ENCODE peak calls at places on chromosome 22, in nine cellular contexts. J is upper lobe of right lung, N is glutamatergic neuron, E is H1, H is GM12865, W is astrocyte of the spinal cord, Z is heart right ventricle, Q is endothelial cell, I is A549. D is an unnamed sample.
A peak's percentile ranks its signal among the peaks of the same experiment; 100 is the strongest.

GRCh38 chr22:42992092-42992491 is 22.9 kb downstream of the PACSIN2 start:
- DNase-seq in Q (no peak), J (no peak), N (no peak), E (no peak), W (no peak), Z (no peak), I (no peak), H (no peak), D (no peak)

GRCh38 chr22:45676024-45676423 is 4.4 kb downstream of the ATXN10 start:
- DNase-seq in J (no peak), H (no peak), N (no peak), W (no peak), Q (no peak), I (no peak), Z (no peak), E (no peak), D (no peak)

GRCh38 chr22:42114721-42115120 is 15.9 kb downstream of the CYP2D6 start:
- DNase-seq in Z (no peak), N (no peak), H (peak; percentile 26), E (no peak), I (peak; percentile 34), Q (no peak), J (no peak), W (no peak), D (no peak)

GRCh38 chr22:40520562-40520961 is 116.0 kb downstream of the MRTFA start:
- DNase-seq in W (no peak), E (no peak), Q (no peak), N (no peak), H (no peak), I (no peak), Z (no peak), J (no peak), D (no peak)

GRCh38 chr22:24582111-24582814 is 10.6 kb downstream of the LRRC75B start:
- DNase-seq in Q (no peak), Z (no peak), N (no peak), J (no peak), E (no peak), H (no peak), I (no peak), W (no peak), D (no peak)

GRCh38 chr22:50400406-50400805 is 57.3 kb downstream of the PPP6R2 start:
- DNase-seq in I (no peak), Z (no peak), J (no peak), W (no peak), H (no peak), Q (no peak), E (no peak), N (no peak), D (no peak)

GRCh38 chr22:24894220-24894975 is 52.1 kb downstream of the LHFPL7 start:
- DNase-seq in E (no peak), W (peak; percentile 98), J (peak; percentile 90), Z (peak; percentile 85), I (peak; percentile 97), N (no peak), Q (no peak), H (peak; percentile 35), D (no peak)

GRCh38 chr22:29840498-29840897 is 2.4 kb upstream of the ASCC2 start:
- DNase-seq in H (no peak), I (no peak), Q (no peak), J (no peak), Z (no peak), N (no peak), E (no peak), W (no peak), D (no peak)

GRCh38 chr22:32200752-32201151 is 4.1 kb downstream of the RFPL2 start:
- DNase-seq in Q (no peak), Z (no peak), W (no peak), N (no peak), J (no peak), E (no peak), H (no peak), I (no peak), D (no peak)

GRCh38 chr22:32203181-32204105 is 1.4 kb downstream of the RFPL2 start:
- DNase-seq in Q (no peak), I (peak; percentile 3), N (no peak), E (no peak), J (no peak), H (no peak), W (no peak), Z (no peak), D (no peak)

GRCh38 chr22:32202161-32202538 is 2.7 kb downstream of the RFPL2 start:
- DNase-seq in W (no peak), E (no peak), N (no peak), Z (no peak), I (no peak), J (no peak), H (no peak), Q (no peak), D (no peak)

GRCh38 chr22:32204211-32204855 is 540 bp downstream of the RFPL2 start:
- DNase-seq in Q (no peak), J (no peak), E (no peak), I (peak; percentile 36), N (no peak), W (no peak), H (no peak), Z (no peak), D (no peak)

DNA sequence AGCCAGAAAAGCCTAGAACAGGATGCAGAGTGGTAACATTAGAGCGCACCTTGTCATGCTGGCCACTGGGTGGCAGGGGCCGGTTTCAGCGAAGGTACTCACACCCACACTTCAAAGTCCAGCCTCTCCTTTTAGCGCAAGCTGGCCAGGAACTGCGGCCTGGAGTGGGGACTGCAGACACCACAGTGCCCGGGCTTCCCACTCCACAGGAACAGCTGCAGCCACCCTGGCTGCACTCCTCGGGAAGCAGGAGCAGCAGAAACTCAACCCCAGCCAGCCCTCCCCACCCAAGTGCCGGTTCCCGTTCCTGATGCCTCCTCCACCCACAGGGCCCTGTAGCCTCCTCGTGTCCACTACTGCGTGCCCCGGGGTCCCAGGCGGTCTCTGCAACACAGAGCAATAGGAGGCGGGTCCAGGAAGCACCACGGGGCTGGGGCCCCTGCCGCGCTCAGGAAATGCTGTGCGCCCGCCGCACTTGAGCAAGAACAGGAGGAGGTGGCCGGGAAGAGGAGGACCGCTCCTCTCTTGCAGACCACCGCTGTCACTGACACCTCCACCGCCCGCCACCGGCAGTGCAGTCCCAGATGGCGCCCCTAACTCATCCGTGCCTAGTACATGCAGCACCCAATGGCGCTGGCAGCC is 2.2 kb downstream of the RFPL2 start:
- DNase-seq in J (peak; percentile 83), Z (peak; percentile 18), I (peak; percentile 78), H (peak; percentile 35), W (peak; percentile 23), E (no peak), N (peak; percentile 61), Q (peak; percentile 65), D (no peak)
- TF ChIP-seq CTCF in J (peak; percentile 55), Z (peak; percentile 33), I (peak; percentile 31), H (peak; percentile 47), W (peak; percentile 63), E (peak; percentile 77), N (peak; percentile 75), Q (peak; percentile 63), D (peak; percentile 72)

GRCh38 chr22:37165066-37165465 is 15.3 kb upstream of the IL2RB start:
- DNase-seq in J (peak; percentile 31), H (no peak), N (no peak), I (no peak), E (no peak), W (no peak), Z (no peak), Q (no peak), D (no peak)

GRCh38 chr22:37167176-37167980 is 17.7 kb upstream of the IL2RB start:
- DNase-seq in E (no peak), W (no peak), N (peak; percentile 11), J (peak; percentile 60), Q (no peak), I (no peak), H (no peak), Z (no peak), D (peak; percentile 40)

GRCh38 chr22:37166675-37167066 is 17.0 kb upstream of the IL2RB start:
- DNase-seq in E (no peak), I (peak; percentile 84), J (peak; percentile 92), Z (peak; percentile 85), H (peak; percentile 91), N (peak; percentile 84), W (peak; percentile 64), Q (peak; percentile 82), D (peak; percentile 79)

GRCh38 chr22:37164535-37164887 is 14.8 kb upstream of the IL2RB start:
- DNase-seq in Z (no peak), W (no peak), H (no peak), I (no peak), N (no peak), E (no peak), J (no peak), Q (no peak), D (no peak)

GRCh38 chr22:37165940-37166674 is 16.4 kb upstream of the IL2RB start:
- DNase-seq in W (no peak), Z (no peak), J (peak; percentile 55), E (no peak), H (no peak), N (no peak), I (no peak), Q (no peak), D (peak; percentile 27)
- TF ChIP-seq CTCF in W (no peak), Z (no peak), J (no peak), E (no peak), H (no peak), N (no peak), I (no peak), Q (no peak), D (no peak)

GRCh38 chr22:25898707-25899365 is 156.8 kb downstream of the MYO18B start:
- DNase-seq in W (no peak), E (peak; percentile 17), Z (no peak), I (peak; percentile 14), J (no peak), H (peak; percentile 29), N (no peak), Q (peak; percentile 33), D (no peak)

GRCh38 chr22:25896592-25896991 is 154.6 kb downstream of the MYO18B start:
- DNase-seq in J (no peak), Q (no peak), N (no peak), W (no peak), E (no peak), I (no peak), Z (no peak), H (no peak), D (no peak)

GRCh38 chr22:25892678-25893077 is 150.7 kb downstream of the MYO18B start:
- DNase-seq in Q (no peak), Z (no peak), J (no peak), I (no peak), E (no peak), W (no peak), H (no peak), N (no peak), D (no peak)

GRCh38 chr22:25895678-25896077 is 153.7 kb downstream of the MYO18B start:
- DNase-seq in Q (no peak), E (no peak), J (no peak), H (no peak), N (no peak), Z (no peak), W (no peak), I (no peak), D (no peak)

DNA sequence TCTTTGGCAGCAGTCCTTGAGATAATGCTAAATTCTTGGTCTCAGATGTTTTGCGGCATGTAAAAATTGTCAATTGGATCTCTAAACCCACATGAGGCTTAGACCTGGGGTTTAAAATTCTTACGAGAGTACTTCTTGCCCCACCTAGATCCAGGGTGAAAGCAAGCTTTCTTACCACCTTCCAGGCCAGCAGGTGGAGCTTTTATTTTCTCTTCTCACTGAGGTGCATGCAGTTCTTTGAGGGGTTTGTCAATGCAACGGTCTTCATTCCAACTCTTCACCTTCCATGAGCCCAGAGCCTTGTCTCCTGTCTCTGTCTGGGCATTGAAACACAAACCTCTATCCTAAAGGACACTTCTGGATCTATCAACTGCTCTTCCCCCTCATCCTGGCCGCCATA is 154.1 kb downstream of the MYO18B start:
- DNase-seq in J (no peak), E (no peak), W (no peak), Z (no peak), H (peak; percentile 28), N (no peak), Q (no peak), I (peak; percentile 1), D (no peak)
- TF ChIP-seq CTCF in J (no peak), E (peak; percentile 47), W (no peak), Z (no peak), H (peak; percentile 25), N (no peak), Q (no peak), I (no peak), D (no peak)

GRCh38 chr22:39230261-39231196 is 14.3 kb downstream of the PDGFB start:
- DNase-seq in N (no peak), W (no peak), J (no peak), I (no peak), E (no peak), Z (no peak), Q (no peak), H (no peak), D (no peak)
- TF ChIP-seq CTCF in N (no peak), W (no peak), J (no peak), I (no peak), E (peak; percentile 0), Z (no peak), Q (no peak), H (no peak), D (no peak)